ENCODE peak calls at places on chromosome 17, in six cellular contexts. One of them, this sample, is unnamed.

GRCh38 chr17:67518881-67519280 is 141.8 kb downstream of the PITPNC1 start:
- DNase-seq in bronchial epithelial cell: no peak
- DNase-seq in GM12865: no peak
- DNase-seq in NB4: no peak
- DNase-seq in heart left ventricle: no peak
- DNase-seq in fibroblast of the aortic adventitia: peak
- DNase-seq in this sample: no peak

GRCh38 chr17:33684714-33685113 is 391.6 kb upstream of the ASIC2 start:
- DNase-seq in bronchial epithelial cell: no peak
- DNase-seq in GM12865: no peak
- DNase-seq in NB4: no peak
- DNase-seq in heart left ventricle: no peak
- DNase-seq in fibroblast of the aortic adventitia: no peak
- DNase-seq in this sample: no peak

GRCh38 chr17:41486809-41487530 is 2.7 kb downstream of the KRT36 start:
- DNase-seq in bronchial epithelial cell: no peak
- DNase-seq in GM12865: peak
- DNase-seq in NB4: peak
- DNase-seq in heart left ventricle: no peak
- DNase-seq in fibroblast of the aortic adventitia: no peak
- DNase-seq in this sample: peak

GRCh38 chr17:82962163-82962720 is 117.2 kb upstream of the METRNL start:
- DNase-seq in bronchial epithelial cell: no peak
- DNase-seq in GM12865: no peak
- DNase-seq in NB4: no peak
- DNase-seq in heart left ventricle: no peak
- DNase-seq in fibroblast of the aortic adventitia: peak
- DNase-seq in this sample: no peak

GRCh38 chr17:41511130-41511529 is 5.7 kb upstream of the KRT13 start:
- DNase-seq in bronchial epithelial cell: no peak
- DNase-seq in GM12865: no peak
- DNase-seq in NB4: no peak
- DNase-seq in heart left ventricle: no peak
- DNase-seq in fibroblast of the aortic adventitia: no peak
- DNase-seq in this sample: no peak

GRCh38 chr17:2685696-2686095 is 25.9 kb downstream of the CLUH start:
- DNase-seq in bronchial epithelial cell: no peak
- DNase-seq in GM12865: no peak
- DNase-seq in NB4: no peak
- DNase-seq in heart left ventricle: no peak
- DNase-seq in fibroblast of the aortic adventitia: no peak
- DNase-seq in this sample: no peak

GRCh38 chr17:8420041-8420934 is 15.4 kb upstream of the NDEL1 start:
- DNase-seq in bronchial epithelial cell: peak
- DNase-seq in GM12865: no peak
- DNase-seq in NB4: no peak
- DNase-seq in heart left ventricle: peak
- DNase-seq in fibroblast of the aortic adventitia: peak
- DNase-seq in this sample: no peak

GRCh38 chr17:37744961-37745800 is at the start of gene HNF1B:
- DNase-seq in bronchial epithelial cell: no peak
- DNase-seq in GM12865: peak
- DNase-seq in NB4: no peak
- DNase-seq in heart left ventricle: no peak
- DNase-seq in fibroblast of the aortic adventitia: no peak
- DNase-seq in this sample: peak

GRCh38 chr17:11935734-11936406 is 61.4 kb downstream of the ZNF18 start:
- DNase-seq in bronchial epithelial cell: peak
- DNase-seq in GM12865: peak
- DNase-seq in NB4: peak
- DNase-seq in heart left ventricle: no peak
- DNase-seq in fibroblast of the aortic adventitia: peak
- DNase-seq in this sample: peak

GRCh38 chr17:61338000-61338864 is 61.4 kb upstream of the TBX2 start:
- DNase-seq in bronchial epithelial cell: peak
- DNase-seq in GM12865: no peak
- DNase-seq in NB4: no peak
- DNase-seq in heart left ventricle: no peak
- DNase-seq in fibroblast of the aortic adventitia: peak
- DNase-seq in this sample: no peak

GRCh38 chr17:28926786-28927185 is 23.9 kb upstream of the DHRS13 start:
- DNase-seq in bronchial epithelial cell: no peak
- DNase-seq in GM12865: no peak
- DNase-seq in NB4: peak
- DNase-seq in heart left ventricle: no peak
- DNase-seq in fibroblast of the aortic adventitia: no peak
- DNase-seq in this sample: no peak

GRCh38 chr17:2337811-2338657 is 733 bp downstream of the SGSM2 start:
- DNase-seq in bronchial epithelial cell: peak
- DNase-seq in GM12865: peak
- DNase-seq in NB4: peak
- DNase-seq in heart left ventricle: peak
- DNase-seq in fibroblast of the aortic adventitia: peak
- DNase-seq in this sample: peak

GRCh38 chr17:64411999-64412771 is 21.5 kb upstream of the PECAM1 start:
- DNase-seq in bronchial epithelial cell: no peak
- DNase-seq in GM12865: no peak
- DNase-seq in NB4: peak
- DNase-seq in heart left ventricle: peak
- DNase-seq in fibroblast of the aortic adventitia: peak
- DNase-seq in this sample: peak

GRCh38 chr17:64683791-64684190 is 21.7 kb upstream of the SMURF2 start:
- DNase-seq in bronchial epithelial cell: no peak
- DNase-seq in GM12865: no peak
- DNase-seq in NB4: no peak
- DNase-seq in heart left ventricle: no peak
- DNase-seq in fibroblast of the aortic adventitia: peak
- DNase-seq in this sample: no peak

GRCh38 chr17:65666869-65667268 is 105.4 kb upstream of the AXIN2 start:
- DNase-seq in bronchial epithelial cell: no peak
- DNase-seq in GM12865: no peak
- DNase-seq in NB4: no peak
- DNase-seq in heart left ventricle: no peak
- DNase-seq in fibroblast of the aortic adventitia: peak
- DNase-seq in this sample: no peak

GRCh38 chr17:73057196-73057595 is 35.3 kb downstream of the SLC39A11 start:
- DNase-seq in bronchial epithelial cell: no peak
- DNase-seq in GM12865: no peak
- DNase-seq in NB4: no peak
- DNase-seq in heart left ventricle: no peak
- DNase-seq in fibroblast of the aortic adventitia: no peak
- DNase-seq in this sample: no peak

GRCh38 chr17:66578781-66579489 is 256.0 kb upstream of the CACNG5 start:
- DNase-seq in bronchial epithelial cell: no peak
- DNase-seq in GM12865: peak
- DNase-seq in NB4: peak
- DNase-seq in heart left ventricle: no peak
- DNase-seq in fibroblast of the aortic adventitia: no peak
- DNase-seq in this sample: no peak

GRCh38 chr17:14047591-14047990 is 21.7 kb upstream of the COX10 start:
- DNase-seq in bronchial epithelial cell: no peak
- DNase-seq in GM12865: no peak
- DNase-seq in NB4: no peak
- DNase-seq in heart left ventricle: no peak
- DNase-seq in fibroblast of the aortic adventitia: no peak
- DNase-seq in this sample: no peak

GRCh38 chr17:74089869-74090464 is 113.5 kb upstream of the RPL38 start:
- DNase-seq in bronchial epithelial cell: peak
- DNase-seq in GM12865: peak
- DNase-seq in NB4: peak
- DNase-seq in heart left ventricle: no peak
- DNase-seq in fibroblast of the aortic adventitia: peak
- DNase-seq in this sample: peak

GRCh38 chr17:978110-979093 is 1.2 kb downstream of the NXN start:
- DNase-seq in bronchial epithelial cell: peak
- DNase-seq in GM12865: no peak
- DNase-seq in NB4: no peak
- DNase-seq in heart left ventricle: peak
- DNase-seq in fibroblast of the aortic adventitia: no peak
- DNase-seq in this sample: peak

GRCh38 chr17:58120195-58120822 is 27.9 kb upstream of the OR4D1 start:
- DNase-seq in bronchial epithelial cell: peak
- DNase-seq in GM12865: peak
- DNase-seq in NB4: peak
- DNase-seq in heart left ventricle: no peak
- DNase-seq in fibroblast of the aortic adventitia: peak
- DNase-seq in this sample: peak

GRCh38 chr17:59219992-59220327 is 351 bp upstream of the GDPD1 start:
- DNase-seq in bronchial epithelial cell: no peak
- DNase-seq in GM12865: no peak
- DNase-seq in NB4: no peak
- DNase-seq in heart left ventricle: no peak
- DNase-seq in fibroblast of the aortic adventitia: no peak
- DNase-seq in this sample: no peak

GRCh38 chr17:82263641-82264040 is 9.9 kb downstream of the CSNK1D start:
- DNase-seq in bronchial epithelial cell: no peak
- DNase-seq in GM12865: no peak
- DNase-seq in NB4: no peak
- DNase-seq in heart left ventricle: peak
- DNase-seq in fibroblast of the aortic adventitia: no peak
- DNase-seq in this sample: no peak

GRCh38 chr17:39239640-39240314 is 14.0 kb upstream of the STAC2 start:
- DNase-seq in bronchial epithelial cell: peak
- DNase-seq in GM12865: peak
- DNase-seq in NB4: peak
- DNase-seq in heart left ventricle: peak
- DNase-seq in fibroblast of the aortic adventitia: no peak
- DNase-seq in this sample: peak

GRCh38 chr17:28968269-28968913 is 17.1 kb upstream of the PHF12 start:
- DNase-seq in bronchial epithelial cell: no peak
- DNase-seq in GM12865: no peak
- DNase-seq in NB4: no peak
- DNase-seq in heart left ventricle: peak
- DNase-seq in fibroblast of the aortic adventitia: peak
- DNase-seq in this sample: peak

GRCh38 chr17:66885417-66885816 is 50.5 kb downstream of the CACNG5 start:
- DNase-seq in bronchial epithelial cell: no peak
- DNase-seq in GM12865: no peak
- DNase-seq in NB4: no peak
- DNase-seq in heart left ventricle: no peak
- DNase-seq in fibroblast of the aortic adventitia: no peak
- DNase-seq in this sample: no peak

GRCh38 chr17:2749058-2749783 is at the start of gene CCDC92B:
- DNase-seq in bronchial epithelial cell: no peak
- DNase-seq in GM12865: no peak
- DNase-seq in NB4: no peak
- DNase-seq in heart left ventricle: peak
- DNase-seq in fibroblast of the aortic adventitia: no peak
- DNase-seq in this sample: peak

GRCh38 chr17:41885733-41886132 is 20.5 kb upstream of the KLHL11 start:
- DNase-seq in bronchial epithelial cell: no peak
- DNase-seq in GM12865: no peak
- DNase-seq in NB4: peak
- DNase-seq in heart left ventricle: no peak
- DNase-seq in fibroblast of the aortic adventitia: no peak
- DNase-seq in this sample: peak

GRCh38 chr17:8380049-8380448 is 2.9 kb downstream of the RPL26 start:
- DNase-seq in bronchial epithelial cell: no peak
- DNase-seq in GM12865: no peak
- DNase-seq in NB4: no peak
- DNase-seq in heart left ventricle: no peak
- DNase-seq in fibroblast of the aortic adventitia: no peak
- DNase-seq in this sample: no peak

GRCh38 chr17:76914937-76915336 is 46.7 kb downstream of the MGAT5B start:
- DNase-seq in bronchial epithelial cell: no peak
- DNase-seq in GM12865: no peak
- DNase-seq in NB4: no peak
- DNase-seq in heart left ventricle: peak
- DNase-seq in fibroblast of the aortic adventitia: no peak
- DNase-seq in this sample: no peak

GRCh38 chr17:14156689-14157088 is 80.0 kb downstream of the CDRT15 start:
- DNase-seq in bronchial epithelial cell: no peak
- DNase-seq in GM12865: no peak
- DNase-seq in NB4: peak
- DNase-seq in heart left ventricle: no peak
- DNase-seq in fibroblast of the aortic adventitia: no peak
- DNase-seq in this sample: no peak

GRCh38 chr17:10327640-10328039 is 45.2 kb downstream of the MYH13 start:
- DNase-seq in bronchial epithelial cell: peak
- DNase-seq in GM12865: peak
- DNase-seq in NB4: peak
- DNase-seq in heart left ventricle: peak
- DNase-seq in fibroblast of the aortic adventitia: peak
- DNase-seq in this sample: peak

GRCh38 chr17:7380855-7381683 is at the start of gene TNK1:
- DNase-seq in bronchial epithelial cell: peak
- DNase-seq in GM12865: no peak
- DNase-seq in NB4: no peak
- DNase-seq in heart left ventricle: peak
- DNase-seq in fibroblast of the aortic adventitia: no peak
- DNase-seq in this sample: peak

GRCh38 chr17:58960068-58960467 is 146.6 kb downstream of the TRIM37 start:
- DNase-seq in bronchial epithelial cell: peak
- DNase-seq in GM12865: peak
- DNase-seq in NB4: peak
- DNase-seq in heart left ventricle: no peak
- DNase-seq in fibroblast of the aortic adventitia: peak
- DNase-seq in this sample: no peak

GRCh38 chr17:40318835-40319332 is 9.9 kb downstream of the RARA start:
- DNase-seq in bronchial epithelial cell: no peak
- DNase-seq in GM12865: no peak
- DNase-seq in NB4: peak
- DNase-seq in heart left ventricle: no peak
- DNase-seq in fibroblast of the aortic adventitia: no peak
- DNase-seq in this sample: no peak
- TF ChIP-seq CTCF in bronchial epithelial cell: no peak
- TF ChIP-seq CTCF in GM12865: no peak
- TF ChIP-seq CTCF in NB4: peak
- TF ChIP-seq CTCF in heart left ventricle: no peak
- TF ChIP-seq CTCF in fibroblast of the aortic adventitia: peak
- TF ChIP-seq CTCF in this sample: no peak

GRCh38 chr17:30236807-30237206 is 1.3 kb upstream of the SLC6A4 start:
- DNase-seq in bronchial epithelial cell: peak
- DNase-seq in GM12865: peak
- DNase-seq in NB4: no peak
- DNase-seq in heart left ventricle: peak
- DNase-seq in fibroblast of the aortic adventitia: peak
- DNase-seq in this sample: peak
- TF ChIP-seq CTCF in bronchial epithelial cell: peak
- TF ChIP-seq CTCF in GM12865: peak
- TF ChIP-seq CTCF in NB4: no peak
- TF ChIP-seq CTCF in heart left ventricle: peak
- TF ChIP-seq CTCF in fibroblast of the aortic adventitia: peak
- TF ChIP-seq CTCF in this sample: no peak

GRCh38 chr17:15454328-15454727 is 13.1 kb downstream of the CDRT4 start:
- DNase-seq in bronchial epithelial cell: no peak
- DNase-seq in GM12865: no peak
- DNase-seq in NB4: no peak
- DNase-seq in heart left ventricle: no peak
- DNase-seq in fibroblast of the aortic adventitia: no peak
- DNase-seq in this sample: no peak
- TF ChIP-seq CTCF in bronchial epithelial cell: no peak
- TF ChIP-seq CTCF in GM12865: no peak
- TF ChIP-seq CTCF in NB4: no peak
- TF ChIP-seq CTCF in heart left ventricle: no peak
- TF ChIP-seq CTCF in fibroblast of the aortic adventitia: no peak
- TF ChIP-seq CTCF in this sample: no peak

GRCh38 chr17:78346605-78347250 is 13.1 kb downstream of the SOCS3 start:
- DNase-seq in bronchial epithelial cell: peak
- DNase-seq in GM12865: no peak
- DNase-seq in NB4: no peak
- DNase-seq in heart left ventricle: peak
- DNase-seq in fibroblast of the aortic adventitia: no peak
- DNase-seq in this sample: no peak
- TF ChIP-seq CTCF in bronchial epithelial cell: no peak
- TF ChIP-seq CTCF in GM12865: no peak
- TF ChIP-seq CTCF in NB4: no peak
- TF ChIP-seq CTCF in heart left ventricle: no peak
- TF ChIP-seq CTCF in fibroblast of the aortic adventitia: no peak
- TF ChIP-seq CTCF in this sample: no peak

GRCh38 chr17:81246343-81246670 is 7.2 kb downstream of the NDUFAF8 start:
- DNase-seq in bronchial epithelial cell: no peak
- DNase-seq in GM12865: no peak
- DNase-seq in NB4: no peak
- DNase-seq in heart left ventricle: no peak
- DNase-seq in fibroblast of the aortic adventitia: no peak
- DNase-seq in this sample: no peak
- TF ChIP-seq CTCF in bronchial epithelial cell: no peak
- TF ChIP-seq CTCF in GM12865: no peak
- TF ChIP-seq CTCF in NB4: no peak
- TF ChIP-seq CTCF in heart left ventricle: no peak
- TF ChIP-seq CTCF in fibroblast of the aortic adventitia: no peak
- TF ChIP-seq CTCF in this sample: no peak